ENCODE peak calls at places on chromosome 13, in ten cellular contexts. One of them, this sample, is unnamed.

GRCh38 chr13:64471916-64472315 is 2758.2 kb downstream of the PCDH9 start:
- DNase-seq in lower leg skin: no peak
- DNase-seq in upper lobe of left lung: no peak
- DNase-seq in stomach: no peak
- DNase-seq in IMR-90: peak; percentile 60
- DNase-seq in uterus: no peak
- DNase-seq in A549: peak; percentile 59
- DNase-seq in body of pancreas: no peak
- DNase-seq in heart left ventricle: no peak
- DNase-seq in thyroid gland: no peak
- DNase-seq in this sample: no peak

GRCh38 chr13:75864718-75865117 is 228.6 kb downstream of the LMO7 start:
- DNase-seq in upper lobe of left lung: no peak
- DNase-seq in lower leg skin: no peak
- DNase-seq in IMR-90: peak; percentile 93
- DNase-seq in A549: peak; percentile 56
- DNase-seq in heart left ventricle: no peak
- DNase-seq in body of pancreas: no peak
- DNase-seq in stomach: no peak
- DNase-seq in thyroid gland: no peak
- DNase-seq in uterus: no peak
- DNase-seq in this sample: no peak

GRCh38 chr13:44969858-44970484 is 19.3 kb downstream of the NUFIP1 start:
- DNase-seq in lower leg skin: no peak
- DNase-seq in thyroid gland: no peak
- DNase-seq in uterus: no peak
- DNase-seq in heart left ventricle: no peak
- DNase-seq in body of pancreas: no peak
- DNase-seq in IMR-90: peak; percentile 71
- DNase-seq in stomach: no peak
- DNase-seq in A549: peak; percentile 35
- DNase-seq in upper lobe of left lung: no peak
- DNase-seq in this sample: no peak

GRCh38 chr13:82681535-82681934 is 1200.7 kb downstream of the SLITRK1 start:
- DNase-seq in body of pancreas: no peak
- DNase-seq in heart left ventricle: no peak
- DNase-seq in thyroid gland: no peak
- DNase-seq in IMR-90: no peak
- DNase-seq in upper lobe of left lung: no peak
- DNase-seq in uterus: no peak
- DNase-seq in stomach: no peak
- DNase-seq in lower leg skin: no peak
- DNase-seq in A549: no peak
- DNase-seq in this sample: no peak

GRCh38 chr13:19181621-19182485 is at the start of gene TUBA3C:
- DNase-seq in IMR-90: no peak
- DNase-seq in lower leg skin: peak; percentile 5
- DNase-seq in stomach: peak; percentile 17
- DNase-seq in A549: no peak
- DNase-seq in heart left ventricle: no peak
- DNase-seq in thyroid gland: no peak
- DNase-seq in uterus: no peak
- DNase-seq in upper lobe of left lung: no peak
- DNase-seq in body of pancreas: no peak
- DNase-seq in this sample: no peak

GRCh38 chr13:47545206-47545605 is 455.9 kb downstream of the SUCLA2 start:
- DNase-seq in A549: no peak
- DNase-seq in lower leg skin: no peak
- DNase-seq in stomach: no peak
- DNase-seq in uterus: no peak
- DNase-seq in IMR-90: no peak
- DNase-seq in body of pancreas: no peak
- DNase-seq in upper lobe of left lung: no peak
- DNase-seq in thyroid gland: no peak
- DNase-seq in heart left ventricle: no peak
- DNase-seq in this sample: no peak

GRCh38 chr13:41224113-41225110 is 30.0 kb upstream of the KBTBD7 start:
- DNase-seq in thyroid gland: no peak
- DNase-seq in upper lobe of left lung: no peak
- DNase-seq in A549: no peak
- DNase-seq in uterus: no peak
- DNase-seq in body of pancreas: no peak
- DNase-seq in heart left ventricle: no peak
- DNase-seq in stomach: no peak
- DNase-seq in lower leg skin: no peak
- DNase-seq in IMR-90: peak; percentile 83
- DNase-seq in this sample: peak; percentile 22

GRCh38 chr13:95643814-95644598 is 500 bp downstream of the DZIP1 start:
- DNase-seq in stomach: no peak
- DNase-seq in body of pancreas: peak; percentile 23
- DNase-seq in thyroid gland: no peak
- DNase-seq in IMR-90: peak; percentile 35
- DNase-seq in upper lobe of left lung: no peak
- DNase-seq in uterus: peak; percentile 32
- DNase-seq in heart left ventricle: no peak
- DNase-seq in A549: peak; percentile 48
- DNase-seq in lower leg skin: no peak
- DNase-seq in this sample: peak; percentile 58

GRCh38 chr13:95920485-95920884 is 132.7 kb downstream of the UGGT2 start:
- DNase-seq in stomach: no peak
- DNase-seq in upper lobe of left lung: no peak
- DNase-seq in body of pancreas: no peak
- DNase-seq in lower leg skin: no peak
- DNase-seq in uterus: no peak
- DNase-seq in thyroid gland: no peak
- DNase-seq in A549: no peak
- DNase-seq in heart left ventricle: no peak
- DNase-seq in IMR-90: no peak
- DNase-seq in this sample: no peak

GRCh38 chr13:55967055-55967454 is 1173.7 kb upstream of the PRR20A start:
- DNase-seq in uterus: no peak
- DNase-seq in body of pancreas: no peak
- DNase-seq in upper lobe of left lung: no peak
- DNase-seq in stomach: no peak
- DNase-seq in lower leg skin: no peak
- DNase-seq in heart left ventricle: no peak
- DNase-seq in IMR-90: no peak
- DNase-seq in thyroid gland: no peak
- DNase-seq in A549: no peak
- DNase-seq in this sample: no peak

GRCh38 chr13:76667551-76667950 is 218.7 kb downstream of the KCTD12 start:
- DNase-seq in A549: peak; percentile 13
- DNase-seq in uterus: no peak
- DNase-seq in body of pancreas: no peak
- DNase-seq in IMR-90: peak; percentile 77
- DNase-seq in thyroid gland: no peak
- DNase-seq in heart left ventricle: no peak
- DNase-seq in lower leg skin: peak; percentile 21
- DNase-seq in stomach: no peak
- DNase-seq in upper lobe of left lung: no peak
- DNase-seq in this sample: no peak

GRCh38 chr13:27131202-27131623 is 40.4 kb downstream of the USP12 start:
- DNase-seq in IMR-90: peak; percentile 55
- DNase-seq in stomach: no peak
- DNase-seq in heart left ventricle: no peak
- DNase-seq in uterus: no peak
- DNase-seq in lower leg skin: no peak
- DNase-seq in thyroid gland: no peak
- DNase-seq in body of pancreas: no peak
- DNase-seq in A549: peak; percentile 4
- DNase-seq in upper lobe of left lung: peak; percentile 74
- DNase-seq in this sample: no peak
- TF ChIP-seq POLR2A in IMR-90: no peak
- TF ChIP-seq POLR2A in stomach: no peak
- TF ChIP-seq POLR2A in heart left ventricle: no peak
- TF ChIP-seq POLR2A in uterus: no peak
- TF ChIP-seq POLR2A in lower leg skin: no peak
- TF ChIP-seq POLR2A in thyroid gland: no peak
- TF ChIP-seq POLR2A in body of pancreas: no peak
- TF ChIP-seq POLR2A in A549: no peak
- TF ChIP-seq POLR2A in upper lobe of left lung: no peak
- TF ChIP-seq POLR2A in this sample: no peak

GRCh38 chr13:99976502-99977115 is 5.0 kb upstream of the ZIC2 start:
- DNase-seq in uterus: no peak
- DNase-seq in A549: no peak
- DNase-seq in lower leg skin: no peak
- DNase-seq in thyroid gland: no peak
- DNase-seq in heart left ventricle: no peak
- DNase-seq in body of pancreas: no peak
- DNase-seq in IMR-90: no peak
- DNase-seq in upper lobe of left lung: no peak
- DNase-seq in stomach: no peak
- DNase-seq in this sample: no peak
- TF ChIP-seq POLR2A in uterus: no peak
- TF ChIP-seq POLR2A in A549: no peak
- TF ChIP-seq POLR2A in lower leg skin: no peak
- TF ChIP-seq POLR2A in thyroid gland: no peak
- TF ChIP-seq POLR2A in heart left ventricle: no peak
- TF ChIP-seq POLR2A in body of pancreas: no peak
- TF ChIP-seq POLR2A in IMR-90: no peak
- TF ChIP-seq POLR2A in upper lobe of left lung: no peak
- TF ChIP-seq POLR2A in stomach: no peak
- TF ChIP-seq POLR2A in this sample: no peak

GRCh38 chr13:109667754-109668360 is 118.5 kb downstream of the IRS2 start:
- DNase-seq in thyroid gland: no peak
- DNase-seq in uterus: no peak
- DNase-seq in body of pancreas: no peak
- DNase-seq in A549: no peak
- DNase-seq in stomach: no peak
- DNase-seq in heart left ventricle: no peak
- DNase-seq in lower leg skin: no peak
- DNase-seq in upper lobe of left lung: no peak
- DNase-seq in IMR-90: no peak
- DNase-seq in this sample: no peak

GRCh38 chr13:109666656-109667448 is 119.5 kb downstream of the IRS2 start:
- DNase-seq in body of pancreas: no peak
- DNase-seq in heart left ventricle: no peak
- DNase-seq in lower leg skin: no peak
- DNase-seq in stomach: peak; percentile 26
- DNase-seq in upper lobe of left lung: no peak
- DNase-seq in thyroid gland: no peak
- DNase-seq in A549: peak; percentile 29
- DNase-seq in IMR-90: peak; percentile 16
- DNase-seq in uterus: no peak
- DNase-seq in this sample: peak; percentile 30

GRCh38 chr13:109668433-109669233 is 117.8 kb downstream of the IRS2 start:
- DNase-seq in IMR-90: no peak
- DNase-seq in upper lobe of left lung: no peak
- DNase-seq in lower leg skin: no peak
- DNase-seq in heart left ventricle: no peak
- DNase-seq in uterus: no peak
- DNase-seq in A549: no peak
- DNase-seq in body of pancreas: no peak
- DNase-seq in thyroid gland: no peak
- DNase-seq in stomach: peak; percentile 17
- DNase-seq in this sample: no peak

GRCh38 chr13:109665211-109665610 is 121.2 kb downstream of the IRS2 start:
- DNase-seq in stomach: no peak
- DNase-seq in A549: no peak
- DNase-seq in uterus: no peak
- DNase-seq in IMR-90: no peak
- DNase-seq in thyroid gland: no peak
- DNase-seq in heart left ventricle: no peak
- DNase-seq in body of pancreas: no peak
- DNase-seq in upper lobe of left lung: no peak
- DNase-seq in lower leg skin: no peak
- DNase-seq in this sample: no peak

GRCh38 chr13:109665781-109666249 is 120.6 kb downstream of the IRS2 start:
- DNase-seq in A549: no peak
- DNase-seq in uterus: no peak
- DNase-seq in IMR-90: no peak
- DNase-seq in upper lobe of left lung: no peak
- DNase-seq in stomach: no peak
- DNase-seq in thyroid gland: no peak
- DNase-seq in body of pancreas: no peak
- DNase-seq in lower leg skin: no peak
- DNase-seq in heart left ventricle: no peak
- DNase-seq in this sample: no peak
- TF ChIP-seq POLR2A in A549: no peak
- TF ChIP-seq POLR2A in uterus: no peak
- TF ChIP-seq POLR2A in IMR-90: no peak
- TF ChIP-seq POLR2A in upper lobe of left lung: no peak
- TF ChIP-seq POLR2A in stomach: no peak
- TF ChIP-seq POLR2A in thyroid gland: no peak
- TF ChIP-seq POLR2A in body of pancreas: no peak
- TF ChIP-seq POLR2A in lower leg skin: no peak
- TF ChIP-seq POLR2A in heart left ventricle: no peak
- TF ChIP-seq POLR2A in this sample: no peak

DNA sequence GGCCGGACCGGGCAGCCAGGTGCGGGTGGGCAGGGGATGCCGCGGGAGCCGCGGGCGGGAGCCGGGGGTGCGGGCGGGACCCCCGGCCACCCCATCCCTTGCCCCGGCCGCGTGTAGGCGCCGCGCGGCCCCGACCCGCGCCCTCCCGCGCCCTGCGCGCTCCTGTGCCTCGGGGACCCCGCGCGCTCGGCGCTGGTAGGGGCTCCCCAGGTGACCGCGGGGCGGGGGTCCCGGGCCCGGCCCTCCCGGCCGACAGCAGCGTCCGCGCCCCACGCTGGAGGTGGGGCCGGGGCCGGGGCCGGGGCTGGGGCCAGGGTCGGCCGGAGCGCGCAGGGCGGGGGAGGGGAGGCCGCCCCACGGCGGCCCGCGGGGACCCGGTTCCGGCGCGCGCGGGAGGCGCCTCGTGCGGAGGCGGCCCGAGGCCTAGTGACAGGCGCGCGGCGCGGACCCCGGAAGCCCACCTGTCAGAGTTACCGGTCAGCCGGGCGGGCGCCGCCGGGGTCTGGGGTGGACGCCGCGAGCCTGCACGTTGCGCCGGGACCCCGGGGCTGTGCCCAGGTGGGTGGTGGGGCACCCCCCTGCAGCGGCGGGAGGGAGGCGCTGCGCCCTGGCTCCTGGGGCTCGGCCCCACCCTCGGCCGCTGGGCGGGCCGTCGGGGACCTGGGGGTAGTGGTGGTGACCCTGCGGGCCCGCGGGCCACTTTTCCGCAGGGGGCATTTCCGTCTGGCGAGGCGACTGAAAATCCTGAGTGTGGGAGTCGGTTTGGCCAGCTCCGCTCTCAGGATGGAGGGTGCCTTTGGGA is 518 bp downstream of the TFDP1 start:
- DNase-seq in IMR-90: no peak
- DNase-seq in thyroid gland: peak; percentile 8
- DNase-seq in lower leg skin: no peak
- DNase-seq in heart left ventricle: peak; percentile 25
- DNase-seq in stomach: peak; percentile 24
- DNase-seq in A549: peak; percentile 9
- DNase-seq in uterus: peak; percentile 13
- DNase-seq in upper lobe of left lung: no peak
- DNase-seq in body of pancreas: peak; percentile 12
- DNase-seq in this sample: peak; percentile 67
- TF ChIP-seq POLR2A in IMR-90: no peak
- TF ChIP-seq POLR2A in thyroid gland: no peak
- TF ChIP-seq POLR2A in lower leg skin: no peak
- TF ChIP-seq POLR2A in heart left ventricle: no peak
- TF ChIP-seq POLR2A in stomach: no peak
- TF ChIP-seq POLR2A in A549: no peak
- TF ChIP-seq POLR2A in uterus: no peak
- TF ChIP-seq POLR2A in upper lobe of left lung: no peak
- TF ChIP-seq POLR2A in body of pancreas: no peak
- TF ChIP-seq POLR2A in this sample: no peak